ENCODE peak calls at places on chromosomes 3 and 15, in five cellular contexts. M is stimulated activated CD8-positive, alpha-beta memory T cell treated with anti-CD3 and anti-CD28 coated beads, Interleukin-15, amount 100 ng/mL, for 24 hours; B is CD8-positive, alpha-beta T cell; V is heart right ventricle; Y is left cardiac atrium. S is an unnamed sample.

GRCh38 chr15:38130739-38131498 is 121.7 kb upstream of the SPRED1 start:
- DNase-seq in B (no peak), V (peak; percentile 75), Y (peak; percentile 82), M (no peak), S (peak; percentile 55)

GRCh38 chr3:188817920-188818239 is 353.9 kb upstream of the TPRG1 start:
- DNase-seq in V (no peak), M (no peak), B (no peak), Y (no peak), S (no peak)

GRCh38 chr15:52018244-52018643 is 775 bp upstream of the MAPK6 start:
- DNase-seq in B (no peak), V (no peak), Y (no peak), M (no peak), S (no peak)

GRCh38 chr15:82850242-82850591 is 40.8 kb downstream of the WHAMM start:
- DNase-seq in M (no peak), Y (no peak), B (no peak), V (no peak), S (no peak)

GRCh38 chr3:163368168-163368567 is 1710.1 kb downstream of the SI start:
- DNase-seq in Y (no peak), V (no peak), B (no peak), M (no peak), S (no peak)

GRCh38 chr3:15647629-15648167 is 46.2 kb downstream of the BTD start:
- DNase-seq in Y (no peak), V (no peak), M (no peak), B (peak; percentile 55), S (peak; percentile 31)

GRCh38 chr15:60901647-60902046 is 327.5 kb downstream of the RORA start:
- DNase-seq in V (no peak), Y (no peak), B (no peak), M (no peak), S (no peak)

GRCh38 chr15:44082558-44083151 is 112.4 kb downstream of the FRMD5 start:
- DNase-seq in V (no peak), M (no peak), B (no peak), Y (no peak), S (no peak)

GRCh38 chr3:127238602-127239001 is 45.7 kb downstream of the PRR23E start:
- DNase-seq in V (no peak), M (no peak), B (no peak), Y (no peak), S (no peak)

GRCh38 chr15:39692464-39693327 is 89.9 kb downstream of the FSIP1 start:
- DNase-seq in Y (no peak), M (no peak), V (no peak), B (no peak), S (no peak)

GRCh38 chr3:61808526-61808925 is 247.2 kb downstream of the PTPRG start:
- DNase-seq in B (no peak), M (no peak), Y (peak; percentile 76), V (peak; percentile 38), S (no peak)

GRCh38 chr15:31366169-31366734 is 39.6 kb downstream of the KLF13 start:
- DNase-seq in M (no peak), V (peak; percentile 55), Y (no peak), B (no peak), S (no peak)

GRCh38 chr3:44680921-44681455 is 31.5 kb upstream of the ZNF502 start:
- DNase-seq in V (no peak), M (no peak), B (no peak), Y (no peak), S (no peak)

GRCh38 chr3:131738095-131738494 is 235.3 kb upstream of the MRPL3 start:
- DNase-seq in B (no peak), M (no peak), V (no peak), Y (no peak), S (no peak)

GRCh38 chr3:141860086-141860669 is 16.3 kb upstream of the ATP1B3 start:
- DNase-seq in M (no peak), B (no peak), Y (no peak), V (no peak), S (no peak)

GRCh38 chr3:98968347-98968746 is 66.9 kb upstream of the DCBLD2 start:
- DNase-seq in M (no peak), Y (no peak), B (no peak), V (no peak), S (no peak)

GRCh38 chr3:172233474-172234277 is 194.3 kb downstream of the FNDC3B start:
- DNase-seq in V (no peak), B (no peak), Y (no peak), M (no peak), S (no peak)

GRCh38 chr15:82625136-82625535 is 22.0 kb downstream of the CPEB1 start:
- DNase-seq in Y (no peak), M (no peak), B (no peak), V (no peak), S (no peak)

GRCh38 chr15:69489101-69489571 is 36.5 kb downstream of the RPLP1 start:
- DNase-seq in M (no peak), Y (no peak), V (no peak), B (no peak), S (peak; percentile 33)

GRCh38 chr3:112231727-112232126 is 62.3 kb downstream of the SLC9C1 start:
- DNase-seq in M (no peak), Y (no peak), V (no peak), B (no peak), S (no peak)

GRCh38 chr3:88412346-88412745 is 262.6 kb downstream of the C3orf38 start:
- DNase-seq in Y (no peak), V (no peak), M (no peak), B (no peak), S (no peak)

GRCh38 chr3:49311283-49311682 is 28.6 kb downstream of the USP4 start:
- DNase-seq in M (no peak), V (no peak), Y (no peak), B (no peak), S (no peak)

GRCh38 chr3:46599590-46599989 is 12.7 kb upstream of the FAM240A start:
- DNase-seq in Y (no peak), M (no peak), V (no peak), B (no peak), S (no peak)

GRCh38 chr3:165343185-165343584 is 147.0 kb upstream of the SLITRK3 start:
- DNase-seq in B (no peak), V (no peak), Y (no peak), M (no peak), S (no peak)